ENCODE peak calls at places on chromosomes 5 and 9, in seven cellular contexts. E is nucleus accumbens; K is Right ventricle myocardium inferior; D is GM20000; Y is mucosa of descending colon; S is T follicular helper cell; P is naive thymus-derived CD4-positive, alpha-beta T cell. T is an unnamed sample.
A peak's percentile ranks its signal among the peaks of the same experiment; 100 is the strongest.

GRCh38 chr9:4079906-4080305 is 220.0 kb downstream of the GLIS3 start:
- DNase-seq in E (no peak), K (no peak), D (no peak), Y (no peak), S (no peak), P (no peak), T (no peak)

GRCh38 chr5:80860934-80861613 is 99.1 kb upstream of the RASGRF2 start:
- DNase-seq in E (no peak), K (no peak), D (no peak), Y (no peak), S (no peak), P (no peak), T (no peak)

GRCh38 chr9:132677976-132678375 is 7.7 kb downstream of the GTF3C4 start:
- DNase-seq in E (no peak), K (no peak), D (no peak), Y (no peak), S (no peak), P (no peak), T (no peak)

GRCh38 chr5:127311349-127311748 is 20.8 kb downstream of the MEGF10 start:
- DNase-seq in E (no peak), K (no peak), D (no peak), Y (no peak), S (no peak), P (no peak), T (no peak)

GRCh38 chr9:93677061-93677571 is 100.7 kb downstream of the PHF2 start:
- DNase-seq in E (no peak), K (peak; percentile 60), D (no peak), Y (peak; percentile 38), S (no peak), P (no peak), T (no peak)

GRCh38 chr5:158874343-158874742 is 225.4 kb downstream of the EBF1 start:
- DNase-seq in E (no peak), K (no peak), D (peak; percentile 15), Y (no peak), S (no peak), P (no peak), T (no peak)

GRCh38 chr9:132752877-132753592 is 82.8 kb downstream of the GTF3C4 start:
- DNase-seq in E (no peak), K (no peak), D (no peak), Y (no peak), S (no peak), P (no peak), T (no peak)

GRCh38 chr9:68919666-68920065 is 94.2 kb downstream of the PRKACG start:
- DNase-seq in E (no peak), K (no peak), D (no peak), Y (no peak), S (no peak), P (no peak), T (peak; percentile 66)

GRCh38 chr5:124948062-124948753 is 201.8 kb upstream of the ZNF608 start:
- DNase-seq in E (no peak), K (no peak), D (no peak), Y (no peak), S (no peak), P (no peak), T (no peak)

GRCh38 chr9:34986541-34987047 is 3.0 kb upstream of the DNAJB5 start:
- DNase-seq in E (peak; percentile 52), K (peak; percentile 55), D (no peak), Y (no peak), S (peak; percentile 61), P (peak; percentile 43), T (peak; percentile 67)

T was measured in OCI-LY7.